ENCODE peak calls at places on chromosomes 7 and 10, in five cellular contexts. Z is body of pancreas; L is Peyer's patch; K is CD8-positive, alpha-beta memory T cell; U is heart right ventricle. E is an unnamed sample.

GRCh38 chr7:28759373-28760013 is 198.6 kb downstream of the TRIL start:
- DNase-seq in Z (no peak), U (no peak), K (no peak), L (no peak), E (no peak)

GRCh38 chr7:326845-327304 is 36.9 kb downstream of the FOXL3 start:
- DNase-seq in K (no peak), Z (peak; percentile 89), U (no peak), L (no peak), E (no peak)

GRCh38 chr10:105800626-105801025 is 1159.5 kb downstream of the SORCS3 start:
- DNase-seq in Z (no peak), U (no peak), L (no peak), K (no peak), E (no peak)

GRCh38 chr7:47931005-47931787 is 17.1 kb downstream of the PKD1L1 start:
- DNase-seq in L (no peak), K (no peak), Z (no peak), U (no peak), E (no peak)

GRCh38 chr10:118583611-118584010 is 11.8 kb downstream of the PRLHR start:
- DNase-seq in U (no peak), L (no peak), Z (no peak), K (no peak), E (no peak)

GRCh38 chr10:80498833-80499671 is 38.6 kb upstream of the SH2D4B start:
- DNase-seq in U (peak; percentile 88), K (no peak), Z (peak; percentile 96), L (peak; percentile 87), E (peak; percentile 99)

GRCh38 chr7:84162125-84162524 is 32.5 kb downstream of the SEMA3A start:
- DNase-seq in L (no peak), U (no peak), K (no peak), Z (no peak), E (no peak)

GRCh38 chr10:131679926-131680325 is 220.9 kb upstream of the PPP2R2D start:
- DNase-seq in L (peak; percentile 20), U (no peak), Z (no peak), K (no peak), E (no peak)

GRCh38 chr10:99234739-99235468 is 748 bp downstream of the HPSE2 start:
- DNase-seq in L (no peak), Z (no peak), K (no peak), U (no peak), E (no peak)

GRCh38 chr10:98030093-98030821 is at the start of gene CRTAC1:
- DNase-seq in K (no peak), Z (peak; percentile 65), U (peak; percentile 64), L (no peak), E (no peak)

GRCh38 chr10:6301482-6302083 is 98.9 kb downstream of the PFKFB3 start:
- DNase-seq in U (no peak), K (no peak), Z (no peak), L (no peak), E (no peak)

GRCh38 chr10:81784111-81784597 is 90.8 kb upstream of the NRG3 start:
- DNase-seq in K (no peak), L (no peak), U (no peak), Z (no peak), E (no peak)

GRCh38 chr10:133080683-133081040 is 7.1 kb upstream of the ADGRA1 start:
- DNase-seq in U (no peak), Z (no peak), L (no peak), K (no peak), E (no peak)

GRCh38 chr7:36441344-36442022 is 51.8 kb downstream of the ANLN start:
- DNase-seq in Z (no peak), K (no peak), L (no peak), U (no peak), E (no peak)

GRCh38 chr7:69318794-69319193 is 279.5 kb upstream of the AUTS2 start:
- DNase-seq in L (no peak), Z (no peak), K (no peak), U (no peak), E (no peak)

GRCh38 chr7:44767134-44767911 is 18.7 kb downstream of the ZMIZ2 start:
- DNase-seq in L (peak; percentile 47), U (peak; percentile 21), K (no peak), Z (no peak), E (no peak)

GRCh38 chr10:121579656-121580055 is 18.6 kb downstream of the FGFR2 start:
- DNase-seq in U (no peak), L (no peak), K (no peak), Z (no peak), E (peak; percentile 38)

GRCh38 chr7:40232242-40232929 is 97.6 kb downstream of the SUGCT start:
- DNase-seq in U (no peak), Z (no peak), K (no peak), L (no peak), E (peak; percentile 48)

GRCh38 chr10:77970869-77971803 is 44.6 kb upstream of the DLG5 start:
- DNase-seq in K (no peak), Z (peak; percentile 73), U (peak; percentile 24), L (no peak), E (peak; percentile 38)

GRCh38 chr7:47371733-47372368 is 210.1 kb downstream of the TNS3 start:
- DNase-seq in K (no peak), Z (peak; percentile 92), L (peak; percentile 92), U (peak; percentile 88), E (peak; percentile 65)

GRCh38 chr10:50605280-50606270 is 18.2 kb downstream of the SGMS1 start:
- DNase-seq in U (no peak), L (no peak), Z (peak; percentile 83), K (no peak), E (peak; percentile 60)

GRCh38 chr10:58513189-58514101 is 773 bp downstream of the BICC1 start:
- DNase-seq in L (peak; percentile 52), U (peak; percentile 50), Z (peak; percentile 54), K (no peak), E (no peak)
- H3K27me3 ChIP-seq in L (no peaks in the 10 kb centered on the region), U (no peaks in the 10 kb centered on the region), Z (no peaks in the 10 kb centered on the region), K (peaks cover 5% of the 10 kb centered on the region), E (no peaks in the 10 kb centered on the region)

DNA sequence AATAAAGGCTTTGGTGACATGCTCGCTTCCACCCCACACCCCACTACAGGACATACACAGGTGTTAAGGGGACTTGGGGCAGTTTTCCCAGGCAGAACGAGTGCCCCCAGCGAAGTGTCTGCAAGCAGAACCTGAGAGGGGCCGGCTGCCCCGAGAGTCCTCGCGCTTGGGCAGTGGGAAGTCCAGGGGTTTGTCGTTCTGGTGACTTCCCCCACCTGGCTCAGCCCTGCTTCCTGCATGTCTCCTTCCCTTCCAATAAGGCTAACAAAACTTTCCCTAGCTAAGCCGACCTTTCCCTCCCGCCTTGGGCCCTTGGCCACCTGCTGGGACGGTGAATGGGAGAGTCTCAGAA is 916 bp downstream of the VWA2 start:
- DNase-seq in Z (no peak), L (no peak), U (no peak), K (no peak), E (no peak)
- H3K27me3 ChIP-seq in Z (no peaks in the 10 kb centered on the region), L (no peaks in the 10 kb centered on the region), U (peaks cover 7% of the 10 kb centered on the region), K (peaks cover 16% of the 10 kb centered on the region), E (no peaks in the 10 kb centered on the region)

DNA sequence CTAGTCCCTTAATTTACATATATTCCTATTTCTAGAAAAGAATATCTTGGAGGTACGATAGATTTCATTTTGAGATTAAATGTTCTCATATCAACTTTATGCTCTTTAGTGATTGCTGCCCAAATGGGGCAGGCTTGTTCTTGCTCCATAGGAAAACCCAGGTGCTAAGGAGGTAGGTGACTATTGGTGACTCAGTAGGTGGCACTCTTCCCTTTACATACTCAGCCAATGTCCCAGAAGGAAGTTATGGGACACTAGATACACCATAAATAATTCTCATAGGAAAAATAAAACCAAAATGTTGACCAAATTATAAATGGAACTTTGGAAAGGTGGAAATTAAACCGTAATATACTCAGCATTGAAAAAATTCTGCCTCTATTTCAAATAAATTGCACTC is 4.0 kb downstream of the SKAP2 start:
- DNase-seq in K (no peak), Z (no peak), L (no peak), U (no peak), E (peak; percentile 72)
- H3K27me3 ChIP-seq in K (peaks cover 4% of the 10 kb centered on the region), Z (no peaks in the 10 kb centered on the region), L (no peaks in the 10 kb centered on the region), U (no peaks in the 10 kb centered on the region), E (no peaks in the 10 kb centered on the region)

GRCh38 chr10:69464401-69464800 is 13.1 kb downstream of the TSPAN15 start:
- DNase-seq in K (no peak), U (no peak), L (peak; percentile 47), Z (no peak), E (no peak)
- H3K27me3 ChIP-seq in K (no peaks in the 10 kb centered on the region), U (no peaks in the 10 kb centered on the region), L (no peaks in the 10 kb centered on the region), Z (no peaks in the 10 kb centered on the region), E (no peaks in the 10 kb centered on the region)

DNA sequence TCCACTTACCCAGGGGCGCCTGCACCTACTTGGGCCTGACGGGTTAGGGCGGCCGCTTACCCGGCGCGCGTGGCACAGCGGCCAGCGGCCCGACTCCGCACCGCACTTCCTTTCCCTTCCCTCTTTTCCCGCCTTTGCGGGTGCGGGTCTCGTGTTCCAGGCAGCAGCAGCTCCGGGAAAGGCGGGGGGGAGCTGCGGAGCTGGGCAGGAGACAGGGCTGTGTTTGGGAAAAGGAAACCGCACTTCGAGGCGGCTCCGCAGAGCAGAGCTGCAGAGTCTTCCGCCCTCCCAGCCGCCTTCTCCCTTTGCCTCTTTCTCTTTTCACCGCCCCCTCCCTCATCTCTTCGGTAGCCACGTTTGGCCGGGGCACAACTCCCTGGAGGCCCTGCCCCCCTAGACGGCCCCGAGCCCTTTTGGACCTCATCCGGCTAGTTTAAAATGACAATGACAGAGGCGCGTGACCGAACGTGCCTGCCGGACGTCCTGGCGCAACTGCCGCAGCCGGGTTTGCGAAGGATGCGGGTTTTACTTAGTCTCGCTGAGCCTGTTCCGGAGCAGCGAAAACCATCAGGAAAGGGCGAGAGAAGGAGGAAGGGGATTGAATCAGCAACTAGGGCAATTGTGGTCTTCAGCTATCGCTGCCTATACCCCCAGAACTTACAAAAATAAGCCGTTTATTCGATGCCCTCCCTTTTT is 7.9 kb upstream of the PAX2 start:
- DNase-seq in K (no peak), L (no peak), Z (no peak), U (no peak), E (no peak)
- H3K27me3 ChIP-seq in K (peaks cover 64% of the 10 kb centered on the region), L (peaks cover 3% of the 10 kb centered on the region), Z (peaks cover 56% of the 10 kb centered on the region), U (peaks cover 52% of the 10 kb centered on the region), E (peaks cover 55% of the 10 kb centered on the region)

GRCh38 chr7:120987280-120987679 is 1.2 kb upstream of the CPED1 start:
- DNase-seq in L (no peak), U (no peak), K (no peak), Z (no peak), E (no peak)
- H3K27me3 ChIP-seq in L (no peaks in the 10 kb centered on the region), U (no peaks in the 10 kb centered on the region), K (peaks cover 27% of the 10 kb centered on the region), Z (peaks cover 8% of the 10 kb centered on the region), E (no peaks in the 10 kb centered on the region)